ENCODE peak calls at places on chromosomes 16 and 17, in five cellular contexts. W is fibroblast of lung, G is neural progenitor cell, Y is A549, K is tibial artery. P is an unnamed sample.

GRCh38 chr17:48883171-48883570 is 9.4 kb upstream of the ATP5MC1 start:
- DNase-seq in G (no peak), K (no peak), W (no peak), Y (no peak), P (no peak)

GRCh38 chr17:49001671-49002070 is 4.5 kb downstream of the IGF2BP1 start:
- DNase-seq in K (no peak), W (no peak), Y (no peak), G (no peak), P (no peak)

GRCh38 chr16:2236362-2237075 is at the start of gene DNASE1L2:
- DNase-seq in Y (peak), W (no peak), G (peak), K (no peak), P (no peak)

GRCh38 chr16:3690991-3691720 is 26.2 kb downstream of the TRAP1 start:
- DNase-seq in K (no peak), W (peak), G (no peak), Y (peak), P (no peak)

GRCh38 chr17:43615330-43615729 is 46.4 kb downstream of the MEOX1 start:
- DNase-seq in K (no peak), G (no peak), Y (no peak), W (no peak), P (no peak)

GRCh38 chr16:68074850-68075249 is 10.3 kb upstream of the NFATC3 start:
- DNase-seq in G (no peak), K (no peak), Y (no peak), W (no peak), P (no peak)

GRCh38 chr16:87273471-87274030 is 43.6 kb downstream of the C16orf95 start:
- DNase-seq in G (no peak), K (no peak), W (no peak), Y (no peak), P (no peak)

GRCh38 chr17:34974794-34975428 is 5.4 kb upstream of the LIG3 start:
- DNase-seq in G (no peak), W (no peak), Y (no peak), K (no peak), P (no peak)

GRCh38 chr17:27338536-27338985 is 44.6 kb downstream of the WSB1 start:
- DNase-seq in K (peak), G (no peak), W (no peak), Y (no peak), P (no peak)

GRCh38 chr16:83835972-83836566 is 28.3 kb downstream of the HSBP1 start:
- DNase-seq in K (no peak), G (no peak), Y (peak), W (peak), P (no peak)

GRCh38 chr16:75648265-75649076 is 898 bp downstream of the TERF2IP start:
- DNase-seq in Y (peak), W (peak), G (peak), K (peak), P (peak)

GRCh38 chr17:40910441-40910841 is 25.4 kb upstream of the KRT20 start:
- DNase-seq in G (no peak), Y (no peak), K (no peak), W (peak), P (no peak)

GRCh38 chr17:81027591-81028505 is 7.1 kb upstream of the BAIAP2 start:
- DNase-seq in G (no peak), K (no peak), W (no peak), Y (no peak), P (no peak)

GRCh38 chr16:88382491-88383400 is at the start of gene ZNF469:
- DNase-seq in G (peak), Y (peak), W (peak), K (peak), P (no peak)

GRCh38 chr17:491086-492014 is 138.7 kb upstream of the RPH3AL start:
- DNase-seq in Y (peak), K (no peak), G (peak), W (peak), P (no peak)

DNA sequence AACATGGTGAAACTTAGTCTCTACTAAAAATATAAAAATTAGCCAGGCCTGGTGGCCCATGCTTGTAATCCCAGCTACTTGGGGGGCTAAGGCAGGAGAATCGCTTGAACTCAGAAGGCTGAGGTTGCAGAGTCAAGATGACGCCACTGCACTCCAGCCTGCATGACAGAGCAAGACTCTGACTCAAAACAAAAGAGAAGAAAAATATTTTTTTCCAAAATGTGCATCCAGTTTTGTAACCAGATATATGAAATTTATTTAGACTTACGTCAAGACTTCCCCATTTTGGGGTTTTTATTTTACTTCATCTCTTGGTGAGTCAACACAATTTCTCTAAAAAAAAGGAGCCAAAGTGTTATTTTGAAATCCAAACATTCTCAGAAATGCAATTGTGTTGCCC is 5.5 kb upstream of the TM4SF5 start:
- DNase-seq in W (no peak), G (no peak), Y (no peak), K (no peak), P (no peak)
- H3K27ac ChIP-seq in W (no peak), G (no peak), Y (no peak), K (no peak), P (no peak)

GRCh38 chr16:85900031-85900792 is 1.2 kb downstream of the IRF8 start:
- DNase-seq in K (no peak), Y (no peak), G (no peak), W (no peak), P (no peak)

GRCh38 chr16:85899444-85899843 is 482 bp downstream of the IRF8 start:
- DNase-seq in Y (no peak), G (no peak), W (no peak), K (no peak), P (no peak)

GRCh38 chr16:85901110-85901509 is 2.1 kb downstream of the IRF8 start:
- DNase-seq in G (no peak), K (no peak), W (no peak), Y (no peak), P (no peak)

GRCh38 chr16:85897384-85897783 is 1.6 kb upstream of the IRF8 start:
- DNase-seq in K (no peak), Y (no peak), W (no peak), G (no peak), P (no peak)

GRCh38 chr16:85898521-85899442 is at the start of gene IRF8:
- DNase-seq in K (peak), G (peak), Y (peak), W (peak), P (peak)
- H3K27ac ChIP-seq in K (no peak), G (no peak), Y (peak), W (no peak), P (no peak)

DNA sequence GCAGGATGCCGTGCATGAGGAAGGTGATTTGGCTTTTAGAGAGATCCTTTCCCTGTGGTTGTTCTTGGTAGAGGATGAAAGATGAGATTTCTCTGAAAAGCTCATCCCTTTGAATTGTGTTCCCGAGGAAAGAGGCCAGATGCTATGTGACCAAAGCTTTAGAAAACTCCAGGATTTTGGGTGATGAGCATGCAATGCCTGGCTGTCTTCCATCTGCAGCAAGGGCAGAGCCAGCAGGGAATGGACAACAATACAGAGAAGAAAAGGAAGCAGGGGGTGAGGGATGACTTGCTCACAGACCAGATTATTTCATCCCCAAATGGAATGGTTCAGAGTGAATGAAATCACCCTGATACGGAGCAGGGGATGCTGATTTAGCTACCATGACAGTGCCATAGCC is 949.7 kb upstream of the EEF2KMT start:
- DNase-seq in Y (no peak), K (no peak), W (no peak), G (no peak), P (no peak)
- H3K27ac ChIP-seq in Y (no peak), K (no peak), W (no peak), G (no peak), P (no peak)

GRCh38 chr17:2025622-2026309 is 632 bp upstream of the RTN4RL1 start:
- DNase-seq in Y (peak), G (peak), W (peak), K (peak), P (no peak)

GRCh38 chr17:2023692-2024571 is 1.2 kb downstream of the RTN4RL1 start:
- DNase-seq in Y (peak), K (peak), W (peak), G (peak), P (no peak)

GRCh38 chr17:2024572-2025219 is 438 bp downstream of the RTN4RL1 start:
- DNase-seq in Y (peak), G (no peak), K (no peak), W (no peak), P (no peak)

GRCh38 chr17:2023256-2023655 is 1.9 kb downstream of the RTN4RL1 start:
- DNase-seq in Y (no peak), W (no peak), K (no peak), G (no peak), P (no peak)

DNA sequence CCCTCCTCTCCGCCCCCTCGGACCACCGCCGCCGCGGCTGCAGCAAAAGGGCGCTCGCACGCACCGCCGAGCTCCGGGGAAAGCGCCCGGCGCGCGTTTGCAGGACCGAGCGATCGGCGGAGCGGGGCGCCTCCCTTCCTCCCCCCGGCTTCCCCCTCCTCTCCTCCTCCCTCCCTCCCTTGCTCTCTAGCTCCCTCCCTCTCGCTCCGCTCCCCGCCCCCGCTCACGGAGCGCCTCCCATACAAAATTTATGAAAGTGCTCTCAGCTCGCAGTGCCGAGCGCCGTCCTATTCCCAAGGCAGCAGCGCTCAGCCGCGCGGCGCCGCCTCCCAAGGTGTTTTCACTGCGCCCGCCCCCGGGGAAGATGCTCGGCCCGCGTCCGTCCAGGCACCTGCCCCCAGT is at the start of gene RTN4RL1:
- DNase-seq in W (peak), G (peak), Y (peak), K (peak), P (no peak)
- H3K27ac ChIP-seq in W (no peak), G (no peak), Y (peak), K (no peak), P (no peak)

P was measured in substantia nigra.